ENCODE peak calls at places on chromosome 19, in nine cellular contexts. P, O, N, L, M, B, C, X and J are unnamed samples.

GRCh38 chr19:21786931-21787330 is 19.6 kb upstream of the ZNF100 start:
- DNase-seq in P (no peak), B (no peak), C (no peak), M (no peak), L (no peak), X (no peak), O (no peak), N (no peak), J (no peak)

GRCh38 chr19:29260477-29261317 is 47.7 kb upstream of the UQCRFS1 start:
- DNase-seq in C (no peak), M (peak; percentile 3), N (peak; percentile 14), P (no peak), L (peak; percentile 61), O (peak; percentile 75), B (peak; percentile 69), X (no peak), J (peak; percentile 57)

GRCh38 chr19:21143846-21144245 is 2.0 kb downstream of the ZNF431 start:
- DNase-seq in P (no peak), B (no peak), L (no peak), O (no peak), C (peak; percentile 32), M (no peak), X (no peak), N (no peak), J (no peak)

GRCh38 chr19:45446295-45446694 is 21.5 kb upstream of the FOSB start:
- DNase-seq in P (no peak), B (no peak), O (peak; percentile 71), L (no peak), N (peak; percentile 50), M (no peak), C (no peak), X (no peak), J (no peak)

GRCh38 chr19:3275583-3276340 is 51.3 kb downstream of the CELF5 start:
- DNase-seq in M (peak; percentile 23), C (peak; percentile 98), B (peak; percentile 96), X (peak; percentile 66), O (peak; percentile 96), N (peak; percentile 93), L (peak; percentile 95), P (peak; percentile 69), J (peak; percentile 84)

GRCh38 chr19:32041681-32042292 is 303.6 kb upstream of the ZNF507 start:
- DNase-seq in O (peak; percentile 74), N (peak; percentile 49), M (no peak), P (peak; percentile 41), B (peak; percentile 43), C (peak; percentile 36), X (no peak), L (peak; percentile 76), J (peak; percentile 72)

GRCh38 chr19:50331187-50332013 is 2.2 kb upstream of the KCNC3 start:
- DNase-seq in C (no peak), L (no peak), O (peak; percentile 94), P (no peak), B (peak; percentile 82), N (no peak), X (no peak), M (no peak), J (no peak)

GRCh38 chr19:8638078-8638619 is 7.7 kb downstream of the NFILZ start:
- DNase-seq in L (no peak), B (no peak), N (peak; percentile 25), M (no peak), C (no peak), P (peak; percentile 47), O (no peak), X (no peak), J (no peak)

GRCh38 chr19:55087542-55087935 is 11.9 kb downstream of the EPS8L1 start:
- DNase-seq in M (no peak), O (peak; percentile 62), C (no peak), X (peak; percentile 39), L (peak; percentile 75), B (no peak), P (peak; percentile 13), N (no peak), J (no peak)

GRCh38 chr19:55088021-55088451 is 12.4 kb downstream of the EPS8L1 start:
- DNase-seq in B (no peak), X (no peak), N (no peak), C (no peak), M (no peak), L (peak; percentile 37), P (peak; percentile 18), O (no peak), J (no peak)

GRCh38 chr19:55089279-55089944 is 13.7 kb downstream of the EPS8L1 start:
- DNase-seq in O (no peak), B (no peak), C (no peak), M (no peak), L (no peak), X (no peak), N (no peak), P (peak; percentile 11), J (no peak)

GRCh38 chr19:55086730-55087541 is 11.3 kb downstream of the EPS8L1 start:
- DNase-seq in L (peak; percentile 99), B (peak; percentile 98), O (peak; percentile 100), M (no peak), C (peak; percentile 74), N (peak; percentile 97), P (peak; percentile 69), X (peak; percentile 94), J (peak; percentile 96)

DNA sequence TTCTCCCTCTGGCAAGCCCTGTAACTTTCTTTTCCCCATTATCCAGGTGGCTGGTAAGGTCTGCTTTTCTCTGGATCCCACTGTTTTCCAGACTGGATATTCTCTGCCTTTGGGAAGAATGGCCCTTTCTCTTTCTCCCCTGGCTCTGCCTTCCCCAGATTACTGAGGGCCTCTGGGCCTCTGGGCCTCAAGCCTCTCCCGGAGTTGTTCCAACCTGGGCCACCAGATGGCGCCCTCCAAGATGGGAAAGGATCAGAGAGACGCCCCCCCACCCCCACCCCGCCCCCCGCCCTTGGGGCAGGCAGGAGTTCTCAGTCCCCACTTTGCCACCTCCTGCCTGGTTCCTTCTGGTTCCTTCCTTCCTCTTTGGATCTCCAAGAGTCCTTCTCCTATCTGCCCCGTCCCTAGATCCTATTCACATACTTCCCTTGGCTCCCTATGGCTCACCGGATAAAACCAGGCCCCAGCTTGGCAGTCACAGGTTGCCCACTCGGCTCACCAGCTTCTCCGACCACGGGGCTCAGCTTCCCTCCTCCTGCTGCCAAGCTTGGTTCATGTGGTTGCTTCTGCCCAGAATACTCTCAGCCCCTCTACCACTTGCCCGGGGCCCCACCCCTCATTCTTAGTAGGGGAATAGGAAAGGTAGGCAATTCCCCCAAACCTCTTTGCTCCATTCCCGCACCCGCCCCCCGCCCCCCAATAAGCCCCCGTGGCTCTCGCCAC is 13.0 kb downstream of the EPS8L1 start:
- DNase-seq in M (no peak), O (peak; percentile 95), L (peak; percentile 96), N (peak; percentile 87), B (peak; percentile 86), C (peak; percentile 69), P (peak; percentile 75), X (peak; percentile 36), J (peak; percentile 92)
- TF ChIP-seq CTCF in M (peak; percentile 54), O (peak; percentile 55), L (peak; percentile 96), N (peak; percentile 74), B (peak; percentile 96), C (peak; percentile 82), P (peak; percentile 87), X (peak; percentile 40), J (peak; percentile 86)

GRCh38 chr19:19514215-19514633 is 1.1 kb downstream of the TSSK6 start:
- DNase-seq in L (no peak), O (no peak), P (peak; percentile 43), N (peak; percentile 50), B (no peak), M (no peak), X (no peak), C (no peak), J (no peak)

GRCh38 chr19:19515764-19516519 is at the start of gene NDUFA13:
- DNase-seq in M (peak; percentile 89), C (peak; percentile 87), O (peak; percentile 97), L (peak; percentile 96), X (peak; percentile 88), N (peak; percentile 97), P (peak; percentile 95), B (peak; percentile 95), J (peak; percentile 92)

GRCh38 chr19:19513671-19514070 is 1.7 kb downstream of the TSSK6 start:
- DNase-seq in N (no peak), C (no peak), P (no peak), B (no peak), X (no peak), L (no peak), O (no peak), M (no peak), J (no peak)

GRCh38 chr19:19517235-19517619 is 1.2 kb downstream of the NDUFA13 start:
- DNase-seq in P (no peak), B (no peak), O (no peak), L (no peak), X (no peak), M (no peak), N (no peak), C (no peak), J (no peak)

DNA sequence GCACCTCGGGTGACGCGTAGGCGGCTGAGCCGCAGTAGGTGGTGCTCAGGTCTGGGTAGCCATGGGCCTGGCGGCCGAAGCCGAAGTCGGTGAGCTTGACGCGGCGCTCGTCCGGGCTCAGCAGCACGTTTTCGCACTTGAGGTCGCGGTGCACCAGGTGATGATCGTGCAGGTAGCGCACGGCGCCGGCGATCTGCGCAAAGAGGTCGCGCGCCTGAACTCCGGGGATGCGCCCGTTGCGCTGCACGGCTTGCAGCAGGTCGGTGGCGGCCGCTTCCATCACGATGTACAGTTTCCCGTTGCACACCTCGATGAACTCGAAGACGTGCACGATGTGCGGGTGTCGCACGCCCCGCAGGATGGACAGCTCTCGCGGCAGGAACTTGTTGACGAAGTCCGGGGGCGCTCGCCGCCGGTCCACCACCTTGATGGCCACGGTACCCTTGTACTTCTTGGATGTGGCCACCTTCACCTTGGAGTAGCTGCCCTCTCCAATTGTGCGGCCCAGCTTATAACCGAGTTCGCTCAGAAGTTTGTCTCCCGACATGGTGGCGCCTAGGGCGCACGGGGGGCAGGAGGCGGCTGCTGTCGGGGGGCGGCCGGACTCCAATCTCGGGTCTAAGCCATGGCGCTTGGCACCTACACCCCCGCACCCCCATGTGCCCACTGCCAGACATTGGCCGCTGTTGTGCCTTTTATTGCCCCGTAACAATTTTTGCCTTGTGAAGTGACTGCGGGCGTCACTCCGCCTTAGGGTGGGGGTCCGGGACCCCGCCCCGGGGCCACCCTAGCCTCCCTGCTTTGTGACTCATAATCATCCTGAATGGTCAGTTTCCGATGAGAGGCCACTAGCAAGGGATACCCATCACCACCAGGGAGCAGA is at the start of gene TSSK6:
- DNase-seq in B (no peak), N (no peak), X (no peak), P (peak; percentile 37), O (no peak), M (no peak), C (peak; percentile 69), L (no peak), J (no peak)
- TF ChIP-seq CTCF in B (peak; percentile 18), N (no peak), X (peak; percentile 13), P (no peak), O (peak; percentile 25), M (no peak), C (no peak), L (no peak), J (no peak)

GRCh38 chr19:1276620-1277007 is 1.3 kb downstream of the FAM174C start:
- DNase-seq in N (peak; percentile 65), L (no peak), C (no peak), M (no peak), P (peak; percentile 42), X (no peak), B (no peak), O (no peak), J (no peak)

GRCh38 chr19:1278713-1279112 is 3.4 kb downstream of the FAM174C start:
- DNase-seq in O (no peak), P (no peak), B (no peak), C (no peak), N (no peak), M (no peak), X (no peak), L (no peak), J (no peak)

GRCh38 chr19:1279261-1279660 is 3.9 kb downstream of the FAM174C start:
- DNase-seq in N (no peak), X (no peak), M (no peak), C (no peak), P (no peak), O (no peak), L (no peak), B (no peak), J (no peak)

GRCh38 chr19:1277061-1277460 is 1.7 kb downstream of the FAM174C start:
- DNase-seq in O (no peak), X (no peak), M (no peak), N (no peak), P (peak; percentile 45), C (no peak), B (no peak), L (no peak), J (no peak)

DNA sequence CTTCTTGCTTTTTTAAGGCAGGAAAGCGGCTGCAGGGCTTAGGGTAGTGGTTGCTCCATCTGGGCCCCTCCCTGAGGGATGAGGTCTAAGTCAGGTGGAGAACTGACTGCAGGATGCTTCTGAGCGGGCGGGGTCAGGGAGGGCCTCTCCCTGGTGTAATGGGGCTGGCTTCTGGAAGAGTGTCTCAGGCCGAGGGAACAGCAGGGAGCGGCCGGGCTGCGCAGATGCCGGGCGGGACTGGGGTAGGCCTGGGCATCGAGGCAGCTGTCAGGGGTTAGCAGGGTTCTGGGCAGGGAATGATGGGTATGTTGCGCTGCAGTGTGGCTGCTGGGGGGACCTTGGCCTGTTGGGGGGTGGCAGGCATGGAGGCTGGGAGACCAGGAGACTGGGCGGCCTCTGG is 2.7 kb downstream of the FAM174C start:
- DNase-seq in C (no peak), B (no peak), N (no peak), M (no peak), X (no peak), L (no peak), P (no peak), O (no peak), J (no peak)
- TF ChIP-seq CTCF in C (no peak), B (no peak), N (no peak), M (no peak), X (no peak), L (no peak), P (no peak), O (no peak), J (no peak)

DNA sequence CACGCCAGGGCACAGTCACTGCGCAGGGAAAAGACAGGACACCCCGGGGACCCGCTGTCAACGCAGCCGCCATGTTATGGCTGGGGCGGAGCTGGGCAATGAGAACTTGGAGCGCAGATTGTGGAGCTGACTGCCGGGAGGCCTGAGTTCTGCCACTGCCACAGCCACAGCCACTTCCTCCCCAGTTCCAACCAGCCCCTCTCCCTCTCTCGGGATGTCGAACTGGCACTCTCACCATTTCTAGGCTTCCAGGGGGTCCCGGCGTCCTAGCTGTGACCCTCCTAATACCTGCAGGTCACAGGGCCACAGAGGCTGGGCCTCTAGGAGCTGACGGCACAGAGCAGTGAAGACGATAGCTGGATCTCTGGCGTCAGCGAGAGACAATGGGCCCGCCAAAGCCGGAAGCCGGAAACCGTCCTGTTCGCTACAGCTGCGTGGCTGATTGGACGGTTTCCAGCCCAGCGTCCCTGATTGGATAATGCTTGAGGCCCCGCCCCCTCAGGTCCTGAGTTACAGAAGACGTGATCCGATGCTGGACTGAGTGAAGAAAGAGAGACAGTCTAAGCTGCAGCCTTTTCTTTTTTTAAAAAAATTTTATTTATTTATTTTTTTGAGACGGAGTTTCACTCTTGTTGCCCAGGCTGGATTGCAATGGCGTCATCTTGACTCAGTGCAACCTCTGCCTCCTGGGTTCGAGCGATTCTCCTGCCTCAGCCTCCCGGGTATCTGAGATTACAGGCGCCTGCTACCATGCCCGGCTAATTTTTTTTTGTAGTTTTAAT is at the start of gene ZNF506:
- DNase-seq in B (peak; percentile 97), P (peak; percentile 98), M (peak; percentile 70), N (peak; percentile 100), X (peak; percentile 93), O (peak; percentile 99), C (peak; percentile 89), L (peak; percentile 97), J (peak; percentile 91)
- TF ChIP-seq CTCF in B (no peak), P (no peak), M (no peak), N (no peak), X (no peak), O (no peak), C (no peak), L (no peak), J (no peak)